ENCODE peak calls at places on chromosomes 12 and 14, in eight cellular contexts. Q, M, F, P, H, Z, I and Y are unnamed samples.

GRCh38 chr12:82756303-82756702 is 69.6 kb downstream of the TMTC2 start:
- DNase-seq in Q (no peak), M (no peak), F (no peak), P (no peak), H (no peak), Z (peak), I (no peak), Y (no peak)

GRCh38 chr14:99137001-99137700 is 134.8 kb downstream of the BCL11B start:
- DNase-seq in Q (no peak), M (no peak), F (peak), P (no peak), H (no peak), Z (no peak), I (no peak), Y (no peak)

GRCh38 chr14:100747021-100747586 is 20.4 kb downstream of the DLK1 start:
- DNase-seq in Q (peak), M (no peak), F (no peak), P (no peak), H (no peak), Z (no peak), I (peak), Y (peak)

GRCh38 chr12:53791735-53792326 is 40.1 kb upstream of the CISTR start:
- DNase-seq in Q (no peak), M (peak), F (peak), P (no peak), H (no peak), Z (peak), I (no peak), Y (peak)

GRCh38 chr14:65462411-65462810 is 49.9 kb downstream of the FUT8 start:
- DNase-seq in Q (no peak), M (no peak), F (no peak), P (no peak), H (peak), Z (no peak), I (no peak), Y (no peak)

GRCh38 chr12:122996188-122996601 is 15.7 kb downstream of the ARL6IP4 start:
- DNase-seq in Q (no peak), M (no peak), F (no peak), P (no peak), H (no peak), Z (no peak), I (no peak), Y (no peak)

GRCh38 chr12:107774349-107775029 is at the start of gene ASCL4:
- DNase-seq in Q (no peak), M (no peak), F (no peak), P (no peak), H (no peak), Z (peak), I (no peak), Y (no peak)

GRCh38 chr12:49678711-49679110 is 28.5 kb downstream of the FMNL3 start:
- DNase-seq in Q (no peak), M (no peak), F (no peak), P (no peak), H (no peak), Z (no peak), I (no peak), Y (no peak)

GRCh38 chr12:12501121-12501520 is 61.5 kb downstream of the DUSP16 start:
- DNase-seq in Q (no peak), M (no peak), F (no peak), P (no peak), H (no peak), Z (no peak), I (no peak), Y (no peak)

GRCh38 chr12:34287986-34288962 is 266.0 kb downstream of the ALG10 start:
- DNase-seq in Q (no peak), M (no peak), F (no peak), P (no peak), H (no peak), Z (no peak), I (no peak), Y (no peak)

GRCh38 chr14:50000215-50001145 is 107.6 kb downstream of the ARF6 start:
- DNase-seq in Q (no peak), M (peak), F (peak), P (peak), H (no peak), Z (peak), I (peak), Y (peak)

GRCh38 chr14:94174622-94175402 is 690 bp downstream of the PPP4R4 start:
- DNase-seq in Q (no peak), M (no peak), F (no peak), P (peak), H (no peak), Z (peak), I (no peak), Y (no peak)

GRCh38 chr12:32988982-32989381 is 92.4 kb upstream of the PKP2 start:
- DNase-seq in Q (no peak), M (no peak), F (no peak), P (no peak), H (no peak), Z (peak), I (no peak), Y (no peak)

GRCh38 chr14:54354968-54355641 is 41.7 kb upstream of the CDKN3 start:
- DNase-seq in Q (no peak), M (no peak), F (no peak), P (no peak), H (no peak), Z (no peak), I (no peak), Y (no peak)

GRCh38 chr12:66035289-66035961 is 95.1 kb downstream of the LLPH start:
- DNase-seq in Q (peak), M (peak), F (peak), P (no peak), H (no peak), Z (peak), I (peak), Y (peak)
- TF ChIP-seq REST in Q (no peak), M (no peak), F (no peak), P (no peak), H (no peak), Z (no peak), I (no peak), Y (no peak)

DNA sequence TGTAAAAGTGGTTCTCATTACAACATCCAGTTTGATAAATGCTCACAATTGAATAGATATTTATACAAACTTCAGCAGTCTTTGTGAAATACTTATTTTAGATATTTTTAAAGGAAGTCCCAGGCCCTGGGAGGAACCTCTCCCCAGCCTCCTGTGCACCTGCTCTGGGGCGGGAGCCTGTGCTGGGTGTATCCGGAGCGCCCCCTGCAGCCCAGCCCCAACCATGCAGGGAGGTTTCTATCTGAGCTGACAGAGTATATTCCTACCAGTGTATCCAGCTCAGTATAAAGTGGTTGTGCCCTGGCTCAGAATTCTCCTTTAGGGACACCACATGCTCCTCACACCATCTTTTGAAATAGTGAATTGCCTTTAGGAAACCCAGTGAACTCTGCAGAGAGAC is 851.8 kb downstream of the TMEM121 start:
- DNase-seq in Q (no peak), M (peak), F (peak), P (peak), H (no peak), Z (no peak), I (no peak), Y (no peak)
- H3K27ac ChIP-seq in Q (no peak), M (no peak), F (no peak), P (no peak), H (no peak), Z (no peak), I (no peak), Y (no peak)

GRCh38 chr14:75164809-75165208 is 11.6 kb downstream of the TMED10 start:
- DNase-seq in Q (no peak), M (no peak), F (no peak), P (no peak), H (no peak), Z (no peak), I (no peak), Y (no peak)
- TF ChIP-seq REST in Q (no peak), M (no peak), F (no peak), P (no peak), H (no peak), Z (no peak), I (no peak), Y (no peak)

DNA sequence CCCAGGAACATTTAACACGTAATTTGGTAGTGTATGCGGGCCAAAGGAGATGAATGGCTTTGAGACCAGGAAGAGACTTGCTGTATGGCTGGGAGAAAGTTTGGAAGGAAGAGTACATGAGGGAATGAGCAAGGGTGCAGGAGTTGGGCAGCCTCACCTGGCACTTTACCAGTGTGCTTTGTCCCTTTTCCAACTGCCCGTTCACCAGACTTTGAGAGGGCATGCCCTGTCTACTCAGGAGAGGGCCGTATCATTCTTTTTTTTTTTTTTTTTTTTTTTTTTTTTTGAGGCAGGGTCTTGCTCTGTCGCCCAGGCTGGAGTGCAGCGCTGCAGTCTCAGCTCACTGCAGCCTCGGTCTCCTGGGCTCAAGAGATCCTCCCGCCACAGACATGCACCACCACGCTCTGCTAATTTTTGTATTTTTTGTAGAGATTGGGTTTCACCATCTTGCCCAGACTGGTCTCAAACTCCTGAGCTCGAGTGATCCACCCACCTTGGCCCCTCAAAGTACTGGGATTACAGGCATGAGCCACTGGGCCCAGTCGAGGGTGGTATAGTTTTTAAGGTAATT is 6.5 kb downstream of the DYNC1H1 start:
- DNase-seq in Q (no peak), M (no peak), F (no peak), P (no peak), H (no peak), Z (no peak), I (no peak), Y (no peak)
- H3K27ac ChIP-seq in Q (peak), M (no peak), F (no peak), P (peak), H (no peak), Z (no peak), I (no peak), Y (peak)

DNA sequence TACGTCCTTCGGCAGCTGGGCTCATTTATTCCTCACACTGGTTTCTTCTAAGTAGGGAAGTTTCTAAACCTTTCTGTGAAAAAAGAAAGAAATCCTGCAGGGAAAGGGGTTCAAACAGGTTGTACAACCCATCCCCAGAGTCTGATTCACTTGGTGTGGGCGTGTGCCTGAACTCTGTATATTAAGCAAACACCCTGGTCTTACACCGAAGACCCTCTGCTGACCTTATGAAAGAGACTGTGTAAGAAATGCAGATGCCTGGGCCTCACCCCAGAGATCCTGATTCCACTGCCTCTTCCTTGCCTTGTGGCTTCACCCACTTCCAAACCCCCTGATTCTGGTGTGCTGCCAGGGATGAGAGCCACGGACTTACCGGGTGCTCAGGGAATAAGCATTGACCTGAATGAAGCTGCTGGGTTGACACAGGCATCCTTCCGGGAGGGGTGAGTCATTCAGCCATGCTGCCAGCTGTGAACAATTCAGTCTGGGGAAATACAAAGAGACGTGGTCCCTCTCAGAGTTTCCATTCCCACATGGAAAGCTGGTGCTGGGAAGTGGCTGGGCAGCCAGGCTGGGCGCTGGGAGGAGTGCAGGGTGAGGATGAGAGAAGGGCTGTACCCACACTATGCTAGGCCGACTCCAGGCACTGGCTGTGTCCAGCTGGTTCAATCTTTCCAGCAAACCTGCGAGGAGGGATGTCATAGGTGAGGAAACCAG is 26.5 kb upstream of the ACTN1 start:
- DNase-seq in Q (peak), M (peak), F (no peak), P (peak), H (no peak), Z (no peak), I (peak), Y (peak)
- TF ChIP-seq REST in Q (no peak), M (no peak), F (no peak), P (peak), H (no peak), Z (no peak), I (no peak), Y (no peak)